ENCODE peak calls at places on chromosome 15, in nine cellular contexts. One of them, this sample, is unnamed.

GRCh38 chr15:41930221-41930866 is 36.5 kb upstream of the SPTBN5 start:
- DNase-seq in astrocyte of the spinal cord: peak
- DNase-seq in PC-3: peak
- DNase-seq in upper lobe of right lung: peak
- DNase-seq in GM20000: no peak
- DNase-seq in neural progenitor cell: no peak
- DNase-seq in cardiac fibroblast: peak
- DNase-seq in GM13977: no peak
- DNase-seq in mucosa of descending colon: peak
- DNase-seq in this sample: peak

GRCh38 chr15:26260517-26261133 is 397.5 kb upstream of the ATP10A start:
- DNase-seq in upper lobe of right lung: no peak
- DNase-seq in PC-3: peak
- DNase-seq in mucosa of descending colon: peak
- DNase-seq in GM20000: no peak
- DNase-seq in neural progenitor cell: peak
- DNase-seq in GM13977: no peak
- DNase-seq in cardiac fibroblast: no peak
- DNase-seq in astrocyte of the spinal cord: no peak
- DNase-seq in this sample: no peak

GRCh38 chr15:31399544-31400171 is 73.0 kb downstream of the KLF13 start:
- DNase-seq in GM13977: peak
- DNase-seq in GM20000: peak
- DNase-seq in astrocyte of the spinal cord: peak
- DNase-seq in cardiac fibroblast: peak
- DNase-seq in upper lobe of right lung: no peak
- DNase-seq in neural progenitor cell: no peak
- DNase-seq in mucosa of descending colon: peak
- DNase-seq in PC-3: no peak
- DNase-seq in this sample: peak

GRCh38 chr15:23994273-23994672 is 307.2 kb upstream of the NDN start:
- DNase-seq in GM13977: no peak
- DNase-seq in GM20000: no peak
- DNase-seq in upper lobe of right lung: no peak
- DNase-seq in cardiac fibroblast: no peak
- DNase-seq in mucosa of descending colon: no peak
- DNase-seq in astrocyte of the spinal cord: no peak
- DNase-seq in neural progenitor cell: no peak
- DNase-seq in PC-3: no peak
- DNase-seq in this sample: no peak

GRCh38 chr15:42133892-42134502 is 22.4 kb downstream of the PLA2G4F start:
- DNase-seq in neural progenitor cell: peak
- DNase-seq in astrocyte of the spinal cord: no peak
- DNase-seq in GM20000: peak
- DNase-seq in mucosa of descending colon: peak
- DNase-seq in cardiac fibroblast: peak
- DNase-seq in PC-3: peak
- DNase-seq in GM13977: peak
- DNase-seq in upper lobe of right lung: peak
- DNase-seq in this sample: peak

GRCh38 chr15:72222433-72222832 is 8.6 kb downstream of the PKM start:
- DNase-seq in cardiac fibroblast: peak
- DNase-seq in upper lobe of right lung: no peak
- DNase-seq in mucosa of descending colon: no peak
- DNase-seq in neural progenitor cell: no peak
- DNase-seq in GM13977: no peak
- DNase-seq in astrocyte of the spinal cord: no peak
- DNase-seq in PC-3: peak
- DNase-seq in GM20000: no peak
- DNase-seq in this sample: peak

GRCh38 chr15:92908369-92909057 is 8.4 kb downstream of the CHD2 start:
- DNase-seq in mucosa of descending colon: no peak
- DNase-seq in upper lobe of right lung: no peak
- DNase-seq in astrocyte of the spinal cord: no peak
- DNase-seq in neural progenitor cell: no peak
- DNase-seq in GM20000: no peak
- DNase-seq in PC-3: no peak
- DNase-seq in GM13977: no peak
- DNase-seq in cardiac fibroblast: no peak
- DNase-seq in this sample: no peak

GRCh38 chr15:80163217-80163616 is 10.4 kb downstream of the FAH start:
- DNase-seq in mucosa of descending colon: no peak
- DNase-seq in neural progenitor cell: no peak
- DNase-seq in GM20000: no peak
- DNase-seq in GM13977: no peak
- DNase-seq in cardiac fibroblast: no peak
- DNase-seq in PC-3: no peak
- DNase-seq in astrocyte of the spinal cord: no peak
- DNase-seq in upper lobe of right lung: no peak
- DNase-seq in this sample: no peak

GRCh38 chr15:50183112-50183794 is 1.3 kb downstream of the SLC27A2 start:
- DNase-seq in PC-3: peak
- DNase-seq in GM13977: peak
- DNase-seq in upper lobe of right lung: no peak
- DNase-seq in cardiac fibroblast: no peak
- DNase-seq in astrocyte of the spinal cord: no peak
- DNase-seq in mucosa of descending colon: no peak
- DNase-seq in neural progenitor cell: no peak
- DNase-seq in GM20000: peak
- DNase-seq in this sample: no peak

GRCh38 chr15:40053234-40054055 is 14.5 kb upstream of the SRP14 start:
- DNase-seq in PC-3: no peak
- DNase-seq in astrocyte of the spinal cord: no peak
- DNase-seq in GM13977: no peak
- DNase-seq in cardiac fibroblast: no peak
- DNase-seq in GM20000: no peak
- DNase-seq in upper lobe of right lung: no peak
- DNase-seq in neural progenitor cell: no peak
- DNase-seq in mucosa of descending colon: peak
- DNase-seq in this sample: no peak

GRCh38 chr15:35308802-35309201 is 223.7 kb upstream of the NANOGP8 start:
- DNase-seq in GM20000: no peak
- DNase-seq in PC-3: peak
- DNase-seq in upper lobe of right lung: no peak
- DNase-seq in cardiac fibroblast: peak
- DNase-seq in GM13977: no peak
- DNase-seq in astrocyte of the spinal cord: peak
- DNase-seq in neural progenitor cell: no peak
- DNase-seq in mucosa of descending colon: peak
- DNase-seq in this sample: peak

GRCh38 chr15:35443376-35443775 is 102.6 kb downstream of the DPH6 start:
- DNase-seq in neural progenitor cell: no peak
- DNase-seq in PC-3: no peak
- DNase-seq in upper lobe of right lung: no peak
- DNase-seq in astrocyte of the spinal cord: no peak
- DNase-seq in cardiac fibroblast: no peak
- DNase-seq in GM13977: no peak
- DNase-seq in GM20000: no peak
- DNase-seq in mucosa of descending colon: no peak
- DNase-seq in this sample: no peak

GRCh38 chr15:66838671-66839239 is 136.7 kb downstream of the SMAD6 start:
- DNase-seq in astrocyte of the spinal cord: peak
- DNase-seq in mucosa of descending colon: no peak
- DNase-seq in neural progenitor cell: no peak
- DNase-seq in upper lobe of right lung: no peak
- DNase-seq in PC-3: peak
- DNase-seq in GM20000: no peak
- DNase-seq in GM13977: peak
- DNase-seq in cardiac fibroblast: peak
- DNase-seq in this sample: no peak

GRCh38 chr15:63054281-63054683 is 11.7 kb downstream of the TPM1 start:
- DNase-seq in PC-3: no peak
- DNase-seq in cardiac fibroblast: no peak
- DNase-seq in upper lobe of right lung: no peak
- DNase-seq in astrocyte of the spinal cord: peak
- DNase-seq in mucosa of descending colon: no peak
- DNase-seq in neural progenitor cell: no peak
- DNase-seq in GM13977: no peak
- DNase-seq in GM20000: no peak
- DNase-seq in this sample: no peak

GRCh38 chr15:71806452-71806931 is 3.9 kb upstream of the NR2E3 start:
- DNase-seq in neural progenitor cell: peak
- DNase-seq in mucosa of descending colon: no peak
- DNase-seq in astrocyte of the spinal cord: peak
- DNase-seq in PC-3: peak
- DNase-seq in GM13977: no peak
- DNase-seq in upper lobe of right lung: no peak
- DNase-seq in GM20000: no peak
- DNase-seq in cardiac fibroblast: peak
- DNase-seq in this sample: no peak

GRCh38 chr15:98526094-98526493 is 122.2 kb upstream of the IGF1R start:
- DNase-seq in PC-3: no peak
- DNase-seq in GM20000: no peak
- DNase-seq in GM13977: no peak
- DNase-seq in upper lobe of right lung: no peak
- DNase-seq in astrocyte of the spinal cord: no peak
- DNase-seq in cardiac fibroblast: no peak
- DNase-seq in mucosa of descending colon: no peak
- DNase-seq in neural progenitor cell: no peak
- DNase-seq in this sample: no peak

GRCh38 chr15:56869573-56869972 is 48.9 kb upstream of the TCF12 start:
- DNase-seq in neural progenitor cell: peak
- DNase-seq in mucosa of descending colon: peak
- DNase-seq in GM13977: no peak
- DNase-seq in astrocyte of the spinal cord: no peak
- DNase-seq in PC-3: no peak
- DNase-seq in upper lobe of right lung: no peak
- DNase-seq in cardiac fibroblast: peak
- DNase-seq in GM20000: no peak
- DNase-seq in this sample: peak
- TF ChIP-seq CTCF in neural progenitor cell: peak
- TF ChIP-seq CTCF in mucosa of descending colon: peak
- TF ChIP-seq CTCF in GM13977: peak
- TF ChIP-seq CTCF in astrocyte of the spinal cord: peak
- TF ChIP-seq CTCF in PC-3: peak
- TF ChIP-seq CTCF in upper lobe of right lung: peak
- TF ChIP-seq CTCF in cardiac fibroblast: peak
- TF ChIP-seq CTCF in GM20000: peak
- TF ChIP-seq CTCF in this sample: peak

DNA sequence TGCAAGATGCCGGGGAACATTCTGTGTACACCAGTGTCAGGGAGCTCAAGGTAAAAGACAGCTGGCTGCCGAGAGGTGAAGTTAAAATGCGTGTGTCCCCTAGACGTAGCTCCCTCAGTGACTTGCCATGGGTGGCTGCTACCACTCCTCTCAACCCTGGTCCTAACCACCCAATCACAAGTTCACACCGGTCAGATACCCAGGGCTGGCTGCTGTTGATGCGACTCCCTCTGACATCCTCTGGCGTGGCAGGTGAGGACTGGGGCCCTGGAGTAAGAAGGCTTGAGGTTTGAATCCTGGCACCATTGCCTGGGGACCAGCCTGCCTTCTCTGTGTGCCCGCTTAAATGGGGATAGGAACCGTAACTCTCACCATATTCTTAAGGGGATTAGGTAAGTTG is 203.5 kb downstream of the UACA start:
- DNase-seq in cardiac fibroblast: no peak
- DNase-seq in upper lobe of right lung: no peak
- DNase-seq in PC-3: no peak
- DNase-seq in astrocyte of the spinal cord: no peak
- DNase-seq in GM20000: no peak
- DNase-seq in GM13977: no peak
- DNase-seq in mucosa of descending colon: no peak
- DNase-seq in neural progenitor cell: no peak
- DNase-seq in this sample: no peak
- TF ChIP-seq CTCF in cardiac fibroblast: no peak
- TF ChIP-seq CTCF in upper lobe of right lung: no peak
- TF ChIP-seq CTCF in PC-3: no peak
- TF ChIP-seq CTCF in astrocyte of the spinal cord: no peak
- TF ChIP-seq CTCF in GM20000: no peak
- TF ChIP-seq CTCF in GM13977: no peak
- TF ChIP-seq CTCF in mucosa of descending colon: no peak
- TF ChIP-seq CTCF in neural progenitor cell: no peak
- TF ChIP-seq CTCF in this sample: no peak

GRCh38 chr15:59632714-59633113 is 21.1 kb downstream of the GCNT3 start:
- DNase-seq in GM20000: no peak
- DNase-seq in PC-3: peak
- DNase-seq in cardiac fibroblast: peak
- DNase-seq in upper lobe of right lung: no peak
- DNase-seq in mucosa of descending colon: no peak
- DNase-seq in astrocyte of the spinal cord: no peak
- DNase-seq in GM13977: no peak
- DNase-seq in neural progenitor cell: peak
- DNase-seq in this sample: peak
- TF ChIP-seq CTCF in GM20000: no peak
- TF ChIP-seq CTCF in PC-3: peak
- TF ChIP-seq CTCF in cardiac fibroblast: peak
- TF ChIP-seq CTCF in upper lobe of right lung: no peak
- TF ChIP-seq CTCF in mucosa of descending colon: no peak
- TF ChIP-seq CTCF in astrocyte of the spinal cord: peak
- TF ChIP-seq CTCF in GM13977: no peak
- TF ChIP-seq CTCF in neural progenitor cell: peak
- TF ChIP-seq CTCF in this sample: peak

DNA sequence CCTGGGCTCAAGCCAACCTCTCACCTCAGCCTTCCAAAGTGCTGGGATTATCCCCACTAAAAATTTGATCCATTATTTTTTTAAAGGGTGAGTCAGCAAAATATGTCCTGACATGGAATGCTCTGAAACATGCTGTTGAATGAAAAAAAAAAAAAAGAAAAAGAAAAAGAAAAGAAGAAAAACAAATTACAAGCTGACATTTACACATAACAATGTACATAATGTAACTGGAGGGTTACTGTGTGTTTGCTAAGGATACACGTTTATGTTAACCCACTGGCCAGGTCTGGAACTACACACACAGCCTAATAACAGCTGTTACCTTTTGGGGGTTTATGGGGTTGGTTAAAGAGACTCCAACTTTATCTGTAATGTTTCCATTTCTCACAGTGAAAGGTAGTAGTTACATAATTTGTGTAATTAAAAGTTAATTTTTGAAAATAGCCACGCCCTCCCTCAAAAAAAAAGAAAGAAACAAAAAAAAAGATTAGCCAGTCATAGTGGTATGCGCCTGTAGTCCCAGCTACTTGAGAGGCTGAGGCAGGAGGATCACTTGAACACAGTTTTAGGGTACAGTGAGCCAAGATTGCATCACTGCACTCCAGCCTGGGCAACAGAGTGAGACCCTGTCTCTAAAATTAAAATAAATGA is 3.1 kb upstream of the MESP2 start:
- DNase-seq in GM13977: no peak
- DNase-seq in astrocyte of the spinal cord: peak
- DNase-seq in PC-3: peak
- DNase-seq in GM20000: no peak
- DNase-seq in mucosa of descending colon: no peak
- DNase-seq in upper lobe of right lung: no peak
- DNase-seq in cardiac fibroblast: peak
- DNase-seq in neural progenitor cell: no peak
- DNase-seq in this sample: peak
- TF ChIP-seq CTCF in GM13977: no peak
- TF ChIP-seq CTCF in astrocyte of the spinal cord: peak
- TF ChIP-seq CTCF in PC-3: peak
- TF ChIP-seq CTCF in GM20000: no peak
- TF ChIP-seq CTCF in mucosa of descending colon: no peak
- TF ChIP-seq CTCF in upper lobe of right lung: peak
- TF ChIP-seq CTCF in cardiac fibroblast: peak
- TF ChIP-seq CTCF in neural progenitor cell: no peak
- TF ChIP-seq CTCF in this sample: peak

This sample was measured in MCF 10A.